ENCODE peak calls at places on chromosome 1, in four cellular contexts. One of them, this sample, is unnamed.
A peak's percentile ranks its signal among the peaks of the same experiment; 100 is the strongest.

GRCh38 chr1:114668784-114669561 is 876 bp downstream of the DENND2C start:
- DNase-seq in colonic mucosa: no peak
- DNase-seq in aorta: no peak
- DNase-seq in HT1080: peak; percentile 7
- DNase-seq in this sample: no peak

GRCh38 chr1:155219592-155220031 is 11.1 kb downstream of the MTX1 start:
- DNase-seq in aorta: no peak
- DNase-seq in HT1080: no peak
- DNase-seq in colonic mucosa: peak; percentile 61
- DNase-seq in this sample: no peak

GRCh38 chr1:25232866-25233784 is 823 bp upstream of the SYF2 start:
- DNase-seq in aorta: peak; percentile 86
- DNase-seq in HT1080: peak; percentile 83
- DNase-seq in colonic mucosa: peak; percentile 93
- DNase-seq in this sample: peak; percentile 79

GRCh38 chr1:6170116-6170741 is 9.9 kb downstream of the CHD5 start:
- DNase-seq in aorta: no peak
- DNase-seq in colonic mucosa: no peak
- DNase-seq in HT1080: no peak
- DNase-seq in this sample: no peak

GRCh38 chr1:81115422-81115821 is 685.3 kb upstream of the ADGRL2 start:
- DNase-seq in aorta: no peak
- DNase-seq in colonic mucosa: no peak
- DNase-seq in HT1080: no peak
- DNase-seq in this sample: no peak

GRCh38 chr1:112172294-112172882 is 182.9 kb upstream of the KCND3 start:
- DNase-seq in colonic mucosa: peak; percentile 18
- DNase-seq in HT1080: peak; percentile 31
- DNase-seq in aorta: no peak
- DNase-seq in this sample: no peak

GRCh38 chr1:159408862-159409400 is 23.1 kb upstream of the OR10J4 start:
- DNase-seq in HT1080: no peak
- DNase-seq in aorta: no peak
- DNase-seq in colonic mucosa: no peak
- DNase-seq in this sample: no peak

GRCh38 chr1:67535474-67535873 is 105.3 kb upstream of the SERBP1 start:
- DNase-seq in colonic mucosa: peak; percentile 87
- DNase-seq in aorta: peak; percentile 92
- DNase-seq in HT1080: peak; percentile 73
- DNase-seq in this sample: peak; percentile 87

GRCh38 chr1:207821464-207822045 is 69.7 kb downstream of the CD46 start:
- DNase-seq in HT1080: no peak
- DNase-seq in aorta: no peak
- DNase-seq in colonic mucosa: no peak
- DNase-seq in this sample: no peak

GRCh38 chr1:66559517-66559916 is 25.6 kb downstream of the SGIP1 start:
- DNase-seq in HT1080: no peak
- DNase-seq in colonic mucosa: no peak
- DNase-seq in aorta: no peak
- DNase-seq in this sample: no peak

GRCh38 chr1:57407941-57408340 is 15.9 kb downstream of the DAB1 start:
- DNase-seq in HT1080: no peak
- DNase-seq in colonic mucosa: no peak
- DNase-seq in aorta: no peak
- DNase-seq in this sample: no peak

GRCh38 chr1:224454337-224455055 is 19.9 kb upstream of the WDR26 start:
- DNase-seq in HT1080: no peak
- DNase-seq in colonic mucosa: peak; percentile 80
- DNase-seq in aorta: no peak
- DNase-seq in this sample: no peak

GRCh38 chr1:59193443-59194093 is 103.3 kb upstream of the FGGY start:
- DNase-seq in aorta: no peak
- DNase-seq in HT1080: no peak
- DNase-seq in colonic mucosa: peak; percentile 48
- DNase-seq in this sample: no peak

GRCh38 chr1:43204394-43204793 is 32.3 kb downstream of the CFAP57 start:
- DNase-seq in colonic mucosa: no peak
- DNase-seq in HT1080: no peak
- DNase-seq in aorta: no peak
- DNase-seq in this sample: no peak

GRCh38 chr1:160963521-160963920 is 8.9 kb upstream of the ITLN2 start:
- DNase-seq in aorta: no peak
- DNase-seq in colonic mucosa: no peak
- DNase-seq in HT1080: no peak
- DNase-seq in this sample: no peak

GRCh38 chr1:116373451-116374339 is 651 bp downstream of the ATP1A1 start:
- DNase-seq in colonic mucosa: peak; percentile 79
- DNase-seq in aorta: peak; percentile 87
- DNase-seq in HT1080: peak; percentile 54
- DNase-seq in this sample: peak; percentile 18

GRCh38 chr1:9201421-9202239 is 32.9 kb upstream of the H6PD start:
- DNase-seq in HT1080: peak; percentile 61
- DNase-seq in colonic mucosa: no peak
- DNase-seq in aorta: peak; percentile 82
- DNase-seq in this sample: peak; percentile 27

GRCh38 chr1:114703242-114703641 is 7.9 kb upstream of the AMPD1 start:
- DNase-seq in HT1080: no peak
- DNase-seq in colonic mucosa: no peak
- DNase-seq in aorta: no peak
- DNase-seq in this sample: no peak

GRCh38 chr1:234486858-234487830 is 8.2 kb upstream of the TARBP1 start:
- DNase-seq in HT1080: peak; percentile 52
- DNase-seq in aorta: no peak
- DNase-seq in colonic mucosa: peak; percentile 54
- DNase-seq in this sample: peak; percentile 70

GRCh38 chr1:203462878-203463277 is 12.7 kb upstream of the PRELP start:
- DNase-seq in HT1080: peak; percentile 71
- DNase-seq in colonic mucosa: no peak
- DNase-seq in aorta: peak; percentile 95
- DNase-seq in this sample: peak; percentile 76

GRCh38 chr1:230222678-230223077 is 155.6 kb downstream of the GALNT2 start:
- DNase-seq in aorta: no peak
- DNase-seq in HT1080: no peak
- DNase-seq in colonic mucosa: no peak
- DNase-seq in this sample: no peak

GRCh38 chr1:206824327-206824726 is 41.1 kb upstream of the IL20 start:
- DNase-seq in aorta: no peak
- DNase-seq in HT1080: no peak
- DNase-seq in colonic mucosa: no peak
- DNase-seq in this sample: no peak

This sample was measured in H4.